ENCODE peak calls at places on chromosomes 4 and X, in seven cellular contexts. P is GM23338, M is astrocyte, V is H9, X is mammary epithelial cell, L is MM.1S, S is K562. Q is an unnamed sample.

GRCh38 chrX:53263597-53264094 is 17.7 kb downstream of the IQSEC2 start:
- DNase-seq in P (no peak), M (peak; percentile 65), V (no peak), X (peak; percentile 73), L (no peak), S (peak; percentile 72), Q (no peak)

GRCh38 chr4:1850276-1850675 is 5.7 kb downstream of the LETM1 start:
- DNase-seq in P (no peak), M (no peak), V (no peak), X (no peak), L (no peak), S (no peak), Q (no peak)

GRCh38 chr4:184286346-184286745 is 68.7 kb upstream of the ENPP6 start:
- DNase-seq in P (no peak), M (no peak), V (no peak), X (no peak), L (no peak), S (no peak), Q (no peak)

GRCh38 chr4:162988530-162988929 is 178.2 kb downstream of the NAF1 start:
- DNase-seq in P (no peak), M (no peak), V (no peak), X (no peak), L (no peak), S (no peak), Q (no peak)

GRCh38 chr4:159401791-159402380 is 299.0 kb downstream of the RAPGEF2 start:
- DNase-seq in P (no peak), M (peak; percentile 91), V (no peak), X (peak; percentile 87), L (no peak), S (no peak), Q (no peak)

GRCh38 chr4:137664055-137664405 is 131.7 kb upstream of the PCDH18 start:
- DNase-seq in P (peak; percentile 46), M (peak; percentile 60), V (no peak), X (no peak), L (no peak), S (no peak), Q (no peak)

GRCh38 chr4:185734214-185734613 is 77.8 kb downstream of the SORBS2 start:
- DNase-seq in P (no peak), M (no peak), V (no peak), X (no peak), L (peak; percentile 25), S (no peak), Q (no peak)

GRCh38 chr4:184978211-184978610 is 40.1 kb upstream of the HELT start:
- DNase-seq in P (no peak), M (no peak), V (no peak), X (no peak), L (no peak), S (no peak), Q (no peak)

GRCh38 chr4:1451106-1451751 is 45.0 kb upstream of the NKX1-1 start:
- DNase-seq in P (no peak), M (no peak), V (no peak), X (no peak), L (no peak), S (no peak), Q (peak; percentile 7)

GRCh38 chr4:176964116-176964691 is 171.5 kb upstream of the VEGFC start:
- DNase-seq in P (peak; percentile 69), M (no peak), V (peak; percentile 53), X (peak; percentile 32), L (peak; percentile 14), S (no peak), Q (no peak)
- H2AFZ ChIP-seq in P (no peak overlapping the region), M (no peak overlapping the region), V (peak overlapping the region; percentile 96), X (no peak overlapping the region), L (no peak overlapping the region), S (no peak overlapping the region), Q (no peak overlapping the region)

GRCh38 chr4:146062325-146062715 is 113.2 kb upstream of the LSM6 start:
- DNase-seq in P (no peak), M (no peak), V (no peak), X (no peak), L (no peak), S (no peak), Q (no peak)
- H2AFZ ChIP-seq in P (peak overlapping the region; percentile 86), M (no peak overlapping the region), V (no peak overlapping the region), X (no peak overlapping the region), L (peak overlapping the region; percentile 20), S (no peak overlapping the region), Q (no peak overlapping the region)

DNA sequence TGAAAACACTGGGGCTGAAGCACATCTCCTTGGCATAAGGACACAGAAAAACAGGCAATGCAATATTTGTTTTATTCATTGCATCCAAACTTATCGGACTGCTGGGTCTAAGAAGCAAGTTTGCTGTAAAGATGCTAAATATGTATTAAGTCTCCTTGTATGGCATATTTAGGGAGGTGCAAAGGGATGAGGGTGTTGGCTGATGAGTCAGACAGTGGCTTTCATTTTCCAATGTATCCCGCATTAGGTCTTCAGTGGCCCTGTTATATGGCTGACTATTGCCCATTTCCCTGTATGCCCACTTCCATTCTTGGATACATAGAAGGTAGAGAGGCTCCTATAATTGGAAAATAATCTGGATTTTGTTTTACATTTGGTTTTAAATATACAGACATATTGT is 171.1 kb downstream of the IL15 start:
- DNase-seq in P (no peak), M (peak; percentile 51), V (no peak), X (peak; percentile 19), L (no peak), S (no peak), Q (no peak)
- H2AFZ ChIP-seq in P (no peak overlapping the region), M (no peak overlapping the region), V (no peak overlapping the region), X (no peak overlapping the region), L (no peak overlapping the region), S (no peak overlapping the region), Q (peak overlapping the region; percentile 36)

DNA sequence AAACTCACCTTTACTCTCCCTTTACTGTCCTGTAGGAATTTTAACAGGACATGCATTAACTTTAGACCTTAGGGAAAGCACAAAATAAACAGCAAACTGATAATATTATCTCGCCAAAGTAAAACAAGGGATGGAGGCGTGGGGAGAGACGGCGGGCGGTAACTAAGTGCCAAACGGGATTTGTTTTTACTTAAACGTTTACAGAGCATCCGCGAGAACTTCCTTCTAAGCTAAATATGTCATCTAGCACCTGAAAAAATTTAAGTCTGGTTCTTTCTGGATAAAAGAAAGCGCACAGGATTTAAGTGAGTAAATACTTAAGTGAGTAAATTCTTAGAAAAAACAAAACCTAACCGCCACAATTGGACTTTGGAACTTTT is 108.5 kb downstream of the SPRY1 start:
- DNase-seq in P (peak; percentile 67), M (peak; percentile 36), V (no peak), X (no peak), L (no peak), S (no peak), Q (no peak)
- H2AFZ ChIP-seq in P (no peak overlapping the region), M (peak overlapping the region; percentile 96), V (no peak overlapping the region), X (peak overlapping the region; percentile 95), L (no peak overlapping the region), S (peak overlapping the region; percentile 85), Q (peak overlapping the region; percentile 35)

DNA sequence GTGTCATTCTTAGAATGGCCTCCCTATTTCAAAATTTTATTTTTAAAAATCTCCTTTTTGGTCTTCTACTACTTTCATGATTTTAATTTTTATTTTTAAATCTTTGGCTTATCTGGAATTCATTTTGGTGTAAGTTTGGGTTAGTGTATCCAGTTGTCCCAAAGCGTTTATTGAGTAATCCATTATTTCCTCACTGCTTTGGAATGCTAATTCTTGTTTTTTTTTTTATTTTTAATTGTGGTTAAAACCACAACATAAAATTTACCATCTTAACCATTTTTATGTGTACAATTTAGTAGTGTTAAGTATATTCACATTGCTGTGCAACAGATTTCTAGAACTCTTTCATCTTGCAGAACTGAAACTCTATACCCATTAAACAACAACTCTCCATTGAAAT is 8.7 kb downstream of the CITED1 start:
- DNase-seq in P (no peak), M (no peak), V (no peak), X (no peak), L (no peak), S (no peak), Q (no peak)
- H2AFZ ChIP-seq in P (no peak overlapping the region), M (no peak overlapping the region), V (no peak overlapping the region), X (no peak overlapping the region), L (no peak overlapping the region), S (no peak overlapping the region), Q (no peak overlapping the region)

DNA sequence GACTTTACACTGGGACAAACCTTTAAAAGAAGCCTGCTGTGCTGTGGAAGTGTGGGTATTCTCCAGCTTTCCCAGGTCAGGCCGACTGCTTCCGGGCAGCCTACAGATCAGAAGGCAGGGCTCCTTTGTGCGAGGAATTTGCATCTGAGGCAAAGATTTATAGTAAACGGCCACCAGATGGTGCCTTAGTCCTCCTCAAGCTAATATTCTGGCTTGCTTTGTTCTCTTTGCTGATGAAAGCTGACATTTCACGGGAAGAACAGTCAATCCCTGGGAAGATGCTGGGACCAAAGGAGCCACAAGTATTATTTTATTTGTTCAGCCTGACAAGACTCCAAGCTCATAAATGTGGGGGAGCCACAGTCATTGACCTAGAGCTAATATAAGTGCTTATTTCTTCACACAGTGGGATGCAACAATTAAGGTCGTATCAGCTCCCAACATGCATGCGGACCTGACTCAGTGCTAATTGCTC is 120.8 kb upstream of the TRIM2 start:
- DNase-seq in P (peak; percentile 94), M (peak; percentile 60), V (peak; percentile 86), X (peak; percentile 75), L (peak; percentile 72), S (peak; percentile 51), Q (peak; percentile 72)
- H2AFZ ChIP-seq in P (no peak overlapping the region), M (peak overlapping the region; percentile 54), V (no peak overlapping the region), X (peak overlapping the region; percentile 96), L (peak overlapping the region; percentile 68), S (no peak overlapping the region), Q (peak overlapping the region; percentile 67)

GRCh38 chr4:7206856-7207567 is 14.7 kb downstream of the SORCS2 start:
- DNase-seq in P (peak; percentile 46), M (peak; percentile 92), V (peak; percentile 60), X (peak; percentile 78), L (no peak), S (peak; percentile 46), Q (peak; percentile 88)

GRCh38 chr4:7208509-7209451 is 16.4 kb downstream of the SORCS2 start:
- DNase-seq in P (no peak), M (no peak), V (no peak), X (no peak), L (no peak), S (no peak), Q (no peak)

GRCh38 chr4:7204656-7205387 is 12.5 kb downstream of the SORCS2 start:
- DNase-seq in P (no peak), M (no peak), V (no peak), X (no peak), L (no peak), S (no peak), Q (no peak)

GRCh38 chr4:7207791-7208231 is 15.5 kb downstream of the SORCS2 start:
- DNase-seq in P (no peak), M (peak; percentile 65), V (no peak), X (no peak), L (no peak), S (no peak), Q (no peak)

DNA sequence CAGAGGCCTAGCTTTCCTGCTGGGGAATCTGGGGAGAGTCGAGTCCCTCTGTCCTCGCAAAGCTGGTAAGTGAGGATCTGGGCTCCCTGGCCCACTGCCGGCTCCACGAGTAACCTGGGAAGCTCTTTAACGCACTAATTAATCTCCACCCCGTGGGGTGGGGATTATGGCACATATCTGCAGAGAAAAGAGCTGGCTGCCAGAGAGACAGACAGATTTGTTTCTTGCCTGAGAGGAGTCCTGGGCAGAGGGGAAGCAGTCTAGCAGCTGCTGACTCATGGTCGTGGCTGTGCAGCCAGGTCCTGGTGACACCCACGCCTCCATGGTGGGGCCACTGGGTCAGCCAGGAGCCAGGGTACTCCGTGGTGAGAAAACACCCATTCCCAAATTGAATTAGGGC is 14.0 kb downstream of the SORCS2 start:
- DNase-seq in P (no peak), M (peak; percentile 88), V (no peak), X (no peak), L (no peak), S (peak; percentile 33), Q (no peak)
- H2AFZ ChIP-seq in P (no peak overlapping the region), M (peak overlapping the region; percentile 1), V (no peak overlapping the region), X (peak overlapping the region; percentile 29), L (no peak overlapping the region), S (no peak overlapping the region), Q (peak overlapping the region; percentile 84)

GRCh38 chr4:165540206-165540865 is 161.5 kb downstream of the CPE start:
- DNase-seq in P (no peak), M (no peak), V (no peak), X (no peak), L (no peak), S (no peak), Q (no peak)
- H2AFZ ChIP-seq in P (peak overlapping the region; percentile 28), M (no peak overlapping the region), V (no peak overlapping the region), X (peak overlapping the region; percentile 51), L (no peak overlapping the region), S (no peak overlapping the region), Q (no peak overlapping the region)

Q was measured in SK-N-SH.